ENCODE peak calls at places on chromosome 5, in four cellular contexts. One of them, this sample, is unnamed.
A peak's percentile ranks its signal among the peaks of the same experiment; 100 is the strongest.

GRCh38 chr5:178351950-178352349 is 119.3 kb upstream of the PHYKPL start:
- DNase-seq in breast epithelium: no peak
- DNase-seq in neuronal stem cell: no peak
- DNase-seq in left ventricle myocardium inferior: no peak
- DNase-seq in this sample: no peak

GRCh38 chr5:1772634-1773033 is 27.0 kb downstream of the MRPL36 start:
- DNase-seq in breast epithelium: no peak
- DNase-seq in neuronal stem cell: no peak
- DNase-seq in left ventricle myocardium inferior: no peak
- DNase-seq in this sample: no peak

GRCh38 chr5:133285583-133286021 is 233.8 kb downstream of the HSPA4 start:
- DNase-seq in breast epithelium: no peak
- DNase-seq in neuronal stem cell: no peak
- DNase-seq in left ventricle myocardium inferior: peak; percentile 73
- DNase-seq in this sample: no peak

GRCh38 chr5:176543428-176544182 is 5.5 kb upstream of the CDHR2 start:
- DNase-seq in breast epithelium: peak; percentile 69
- DNase-seq in neuronal stem cell: peak; percentile 32
- DNase-seq in left ventricle myocardium inferior: peak; percentile 83
- DNase-seq in this sample: peak; percentile 72

GRCh38 chr5:118042076-118042475 is 946.3 kb downstream of the DTWD2 start:
- DNase-seq in breast epithelium: no peak
- DNase-seq in neuronal stem cell: no peak
- DNase-seq in left ventricle myocardium inferior: no peak
- DNase-seq in this sample: no peak

GRCh38 chr5:138465288-138466057 is at the start of gene EGR1:
- DNase-seq in breast epithelium: peak; percentile 93
- DNase-seq in neuronal stem cell: peak; percentile 97
- DNase-seq in left ventricle myocardium inferior: peak; percentile 94
- DNase-seq in this sample: peak; percentile 96

GRCh38 chr5:180799194-180799593 is 3.4 kb downstream of the MGAT1 start:
- DNase-seq in breast epithelium: no peak
- DNase-seq in neuronal stem cell: no peak
- DNase-seq in left ventricle myocardium inferior: no peak
- DNase-seq in this sample: no peak

GRCh38 chr5:121976979-121977378 is 15.2 kb downstream of the SRFBP1 start:
- DNase-seq in breast epithelium: no peak
- DNase-seq in neuronal stem cell: no peak
- DNase-seq in left ventricle myocardium inferior: no peak
- DNase-seq in this sample: no peak

GRCh38 chr5:111404270-111404769 is 108.0 kb downstream of the STARD4 start:
- DNase-seq in breast epithelium: no peak
- DNase-seq in neuronal stem cell: no peak
- DNase-seq in left ventricle myocardium inferior: no peak
- DNase-seq in this sample: no peak

GRCh38 chr5:124729687-124730359 is 16.6 kb downstream of the ZNF608 start:
- DNase-seq in breast epithelium: no peak
- DNase-seq in neuronal stem cell: no peak
- DNase-seq in left ventricle myocardium inferior: no peak
- DNase-seq in this sample: no peak

GRCh38 chr5:125376059-125376641 is 629.7 kb upstream of the ZNF608 start:
- DNase-seq in breast epithelium: no peak
- DNase-seq in neuronal stem cell: no peak
- DNase-seq in left ventricle myocardium inferior: no peak
- DNase-seq in this sample: no peak

GRCh38 chr5:10538789-10539684 is 24.8 kb upstream of the ANKRD33B start:
- DNase-seq in breast epithelium: no peak
- DNase-seq in neuronal stem cell: no peak
- DNase-seq in left ventricle myocardium inferior: no peak
- DNase-seq in this sample: no peak

GRCh38 chr5:73393606-73394489 is 54.7 kb downstream of the FOXD1 start:
- DNase-seq in breast epithelium: no peak
- DNase-seq in neuronal stem cell: no peak
- DNase-seq in left ventricle myocardium inferior: no peak
- DNase-seq in this sample: no peak

GRCh38 chr5:87029951-87030350 is 237.7 kb upstream of the RASA1 start:
- DNase-seq in breast epithelium: no peak
- DNase-seq in neuronal stem cell: no peak
- DNase-seq in left ventricle myocardium inferior: no peak
- DNase-seq in this sample: no peak

GRCh38 chr5:65209341-65209740 is 272.4 kb downstream of the ADAMTS6 start:
- DNase-seq in breast epithelium: no peak
- DNase-seq in neuronal stem cell: no peak
- DNase-seq in left ventricle myocardium inferior: no peak
- DNase-seq in this sample: no peak

GRCh38 chr5:66889524-66889923 is 293.3 kb downstream of the MAST4 start:
- DNase-seq in breast epithelium: no peak
- DNase-seq in neuronal stem cell: no peak
- DNase-seq in left ventricle myocardium inferior: no peak
- DNase-seq in this sample: no peak

GRCh38 chr5:111857067-111857466 is 100.1 kb upstream of the NREP start:
- DNase-seq in breast epithelium: no peak
- DNase-seq in neuronal stem cell: no peak
- DNase-seq in left ventricle myocardium inferior: peak; percentile 18
- DNase-seq in this sample: no peak

GRCh38 chr5:77292026-77292757 is 81.7 kb downstream of the PDE8B start:
- DNase-seq in breast epithelium: no peak
- DNase-seq in neuronal stem cell: no peak
- DNase-seq in left ventricle myocardium inferior: no peak
- DNase-seq in this sample: no peak

GRCh38 chr5:74184649-74185048 is 455.9 kb downstream of the ENC1 start:
- DNase-seq in breast epithelium: no peak
- DNase-seq in neuronal stem cell: no peak
- DNase-seq in left ventricle myocardium inferior: no peak
- DNase-seq in this sample: no peak

GRCh38 chr5:128537306-128537998 is 593 bp downstream of the FBN2 start:
- DNase-seq in breast epithelium: no peak
- DNase-seq in neuronal stem cell: peak; percentile 56
- DNase-seq in left ventricle myocardium inferior: peak; percentile 23
- DNase-seq in this sample: no peak

GRCh38 chr5:83331842-83332241 is 139.7 kb upstream of the VCAN start:
- DNase-seq in breast epithelium: no peak
- DNase-seq in neuronal stem cell: no peak
- DNase-seq in left ventricle myocardium inferior: no peak
- DNase-seq in this sample: no peak

GRCh38 chr5:86880785-86881492 is 263.2 kb downstream of the COX7C start:
- DNase-seq in breast epithelium: no peak
- DNase-seq in neuronal stem cell: peak; percentile 55
- DNase-seq in left ventricle myocardium inferior: no peak
- DNase-seq in this sample: peak; percentile 50

GRCh38 chr5:134964359-134965270 is 3.1 kb upstream of the CATSPER3 start:
- DNase-seq in breast epithelium: no peak
- DNase-seq in neuronal stem cell: no peak
- DNase-seq in left ventricle myocardium inferior: no peak
- DNase-seq in this sample: no peak

GRCh38 chr5:172502410-172502809 is 48.1 kb upstream of the SH3PXD2B start:
- DNase-seq in breast epithelium: no peak
- DNase-seq in neuronal stem cell: no peak
- DNase-seq in left ventricle myocardium inferior: no peak
- DNase-seq in this sample: no peak

GRCh38 chr5:90395005-90395404 is 14.6 kb downstream of the CETN3 start:
- DNase-seq in breast epithelium: no peak
- DNase-seq in neuronal stem cell: no peak
- DNase-seq in left ventricle myocardium inferior: no peak
- DNase-seq in this sample: no peak
- H3K27ac ChIP-seq in breast epithelium: no peak overlapping the region
- H3K27ac ChIP-seq in neuronal stem cell: no peak overlapping the region
- H3K27ac ChIP-seq in left ventricle myocardium inferior: no peak overlapping the region
- H3K27ac ChIP-seq in this sample: no peak overlapping the region

DNA sequence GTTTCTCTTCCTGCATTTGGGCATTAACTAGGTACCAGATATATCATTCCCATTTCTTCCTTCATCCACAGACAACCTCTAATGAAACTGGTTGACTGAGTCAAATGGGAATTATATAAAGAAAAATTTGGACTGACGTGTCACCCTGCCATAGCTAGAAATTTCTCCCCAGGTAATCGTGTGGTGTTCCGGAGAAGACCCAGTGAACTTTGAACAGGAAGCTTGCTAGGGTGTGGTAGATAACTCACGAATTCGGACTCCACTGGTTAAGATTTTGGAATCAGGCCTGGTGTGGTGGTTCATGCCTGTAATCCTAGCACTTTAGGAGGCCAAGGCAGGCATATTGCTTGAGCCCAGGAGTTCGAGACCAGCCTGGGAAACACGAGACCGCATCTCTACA is 114.3 kb upstream of the OTULINL start:
- DNase-seq in breast epithelium: no peak
- DNase-seq in neuronal stem cell: no peak
- DNase-seq in left ventricle myocardium inferior: no peak
- DNase-seq in this sample: no peak
- H3K36me3 ChIP-seq in breast epithelium: no peaks in the 10 kb centered on the region
- H3K36me3 ChIP-seq in neuronal stem cell: peaks cover 95% of the 10 kb centered on the region
- H3K36me3 ChIP-seq in left ventricle myocardium inferior: peaks cover 80% of the 10 kb centered on the region
- H3K36me3 ChIP-seq in this sample: no peaks in the 10 kb centered on the region

DNA sequence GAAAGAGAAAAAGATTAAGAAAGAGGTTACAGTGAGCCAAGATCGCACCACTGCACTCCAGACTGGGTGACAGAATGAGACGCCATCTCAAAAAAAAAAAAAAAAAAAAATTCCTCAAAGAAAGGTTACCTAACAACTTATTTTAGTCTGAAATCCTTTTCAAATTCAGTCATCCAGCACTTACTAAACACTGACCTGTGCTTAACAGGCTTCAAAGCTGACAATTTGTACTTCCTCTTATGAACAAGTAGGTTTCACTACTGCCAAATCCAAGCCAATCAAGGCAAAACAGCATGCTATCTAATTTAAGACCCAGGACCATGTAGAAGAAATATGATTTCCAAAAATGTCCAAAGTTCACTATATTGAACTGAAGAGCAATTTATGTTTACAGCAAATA is 13.6 kb downstream of the PWWP2A start:
- DNase-seq in breast epithelium: no peak
- DNase-seq in neuronal stem cell: no peak
- DNase-seq in left ventricle myocardium inferior: no peak
- DNase-seq in this sample: no peak
- H3K27ac ChIP-seq in breast epithelium: no peak overlapping the region
- H3K27ac ChIP-seq in neuronal stem cell: no peak overlapping the region
- H3K27ac ChIP-seq in left ventricle myocardium inferior: no peak overlapping the region
- H3K27ac ChIP-seq in this sample: no peak overlapping the region

GRCh38 chr5:154331924-154332323 is 113.9 kb upstream of the SAP30L start:
- DNase-seq in breast epithelium: no peak
- DNase-seq in neuronal stem cell: no peak
- DNase-seq in left ventricle myocardium inferior: no peak
- DNase-seq in this sample: no peak

GRCh38 chr5:154329062-154329461 is 116.7 kb upstream of the SAP30L start:
- DNase-seq in breast epithelium: no peak
- DNase-seq in neuronal stem cell: no peak
- DNase-seq in left ventricle myocardium inferior: no peak
- DNase-seq in this sample: no peak

GRCh38 chr5:154330097-154330667 is 115.6 kb upstream of the SAP30L start:
- DNase-seq in breast epithelium: no peak
- DNase-seq in neuronal stem cell: no peak
- DNase-seq in left ventricle myocardium inferior: no peak
- DNase-seq in this sample: no peak

GRCh38 chr5:154331267-154331666 is 114.5 kb upstream of the SAP30L start:
- DNase-seq in breast epithelium: no peak
- DNase-seq in neuronal stem cell: no peak
- DNase-seq in left ventricle myocardium inferior: no peak
- DNase-seq in this sample: no peak

GRCh38 chr5:154329519-154329918 is 116.3 kb upstream of the SAP30L start:
- DNase-seq in breast epithelium: no peak
- DNase-seq in neuronal stem cell: no peak
- DNase-seq in left ventricle myocardium inferior: no peak
- DNase-seq in this sample: no peak
- H3K36me3 ChIP-seq in breast epithelium: no peaks in the 10 kb centered on the region
- H3K36me3 ChIP-seq in neuronal stem cell: peaks cover 34% of the 10 kb centered on the region
- H3K36me3 ChIP-seq in left ventricle myocardium inferior: peaks cover 29% of the 10 kb centered on the region
- H3K36me3 ChIP-seq in this sample: peaks cover 19% of the 10 kb centered on the region

GRCh38 chr5:126514159-126515141 is 80.6 kb downstream of the ALDH7A1 start:
- DNase-seq in breast epithelium: no peak
- DNase-seq in neuronal stem cell: no peak
- DNase-seq in left ventricle myocardium inferior: no peak
- DNase-seq in this sample: no peak
- H3K27ac ChIP-seq in breast epithelium: peak overlapping the region; percentile 79
- H3K27ac ChIP-seq in neuronal stem cell: no peak overlapping the region
- H3K27ac ChIP-seq in left ventricle myocardium inferior: peak overlapping the region; percentile 35
- H3K27ac ChIP-seq in this sample: no peak overlapping the region

DNA sequence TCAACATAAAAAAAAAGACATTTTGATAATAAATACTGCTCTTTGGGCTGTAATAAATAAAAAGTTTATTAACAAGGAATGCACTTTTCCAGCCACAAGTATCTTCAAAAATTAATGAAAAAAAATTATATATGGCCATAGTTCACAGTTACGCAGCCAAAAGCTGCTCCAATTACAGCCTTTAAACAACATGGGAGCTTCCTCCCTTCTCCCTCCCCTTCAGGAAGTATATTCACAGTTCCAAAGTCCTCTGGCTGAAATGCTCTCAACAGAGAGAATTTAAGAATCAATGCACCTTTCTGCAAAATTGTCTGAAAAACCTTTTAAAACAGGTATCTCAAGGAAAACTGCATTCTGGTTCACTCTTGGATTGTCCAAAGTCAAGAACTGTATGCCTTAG is 5.9 kb downstream of the PLK2 start:
- DNase-seq in breast epithelium: no peak
- DNase-seq in neuronal stem cell: no peak
- DNase-seq in left ventricle myocardium inferior: no peak
- DNase-seq in this sample: no peak
- H3K36me3 ChIP-seq in breast epithelium: peaks cover 9% of the 10 kb centered on the region
- H3K36me3 ChIP-seq in neuronal stem cell: peaks cover 80% of the 10 kb centered on the region
- H3K36me3 ChIP-seq in left ventricle myocardium inferior: peaks cover 60% of the 10 kb centered on the region
- H3K36me3 ChIP-seq in this sample: no peaks in the 10 kb centered on the region

DNA sequence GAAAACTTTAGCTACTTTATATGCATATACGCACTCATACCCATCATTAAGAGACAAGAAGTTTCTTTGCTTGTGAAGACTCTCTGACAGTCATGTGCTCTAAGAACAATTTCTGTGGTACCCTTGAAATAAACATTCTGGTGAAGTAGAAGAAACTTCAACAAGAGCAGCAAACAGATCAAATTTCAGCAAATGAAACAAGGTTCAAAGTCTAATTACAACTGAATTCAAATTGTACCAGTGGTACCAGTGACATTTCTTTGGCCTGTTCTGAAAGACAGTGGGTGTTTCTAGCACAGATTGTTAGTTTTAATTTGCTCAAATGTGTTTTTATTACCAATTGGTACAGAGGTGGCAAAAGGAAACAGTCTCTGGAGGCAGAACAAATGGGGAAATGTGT is 391.0 kb downstream of the CHSY3 start:
- DNase-seq in breast epithelium: no peak
- DNase-seq in neuronal stem cell: no peak
- DNase-seq in left ventricle myocardium inferior: no peak
- DNase-seq in this sample: no peak
- H3K27ac ChIP-seq in breast epithelium: no peak overlapping the region
- H3K27ac ChIP-seq in neuronal stem cell: no peak overlapping the region
- H3K27ac ChIP-seq in left ventricle myocardium inferior: no peak overlapping the region
- H3K27ac ChIP-seq in this sample: no peak overlapping the region